ENCODE peak calls at places on chromosome 15, in four cellular contexts. I, X, K and T are unnamed samples.

GRCh38 chr15:63715818-63716217 is 117.9 kb downstream of the HERC1 start:
- DNase-seq in I (no peak), K (peak), X (no peak), T (no peak)

GRCh38 chr15:69824075-69824876 is 273.4 kb downstream of the TLE3 start:
- DNase-seq in K (no peak), I (no peak), X (no peak), T (no peak)

GRCh38 chr15:67832965-67833503 is 6.8 kb downstream of the RNU6-1 start:
- DNase-seq in X (no peak), I (no peak), K (no peak), T (no peak)

GRCh38 chr15:40934457-40934856 is 5.3 kb downstream of the DLL4 start:
- DNase-seq in K (no peak), I (no peak), X (no peak), T (no peak)

GRCh38 chr15:90592144-90592887 is 62.6 kb downstream of the CRTC3 start:
- DNase-seq in X (no peak), I (no peak), K (peak), T (no peak)

GRCh38 chr15:58694641-58695398 is 54.7 kb downstream of the ADAM10 start:
- DNase-seq in X (no peak), K (no peak), I (no peak), T (no peak)

GRCh38 chr15:70356919-70357318 is 259.2 kb upstream of the TLE3 start:
- DNase-seq in K (no peak), I (no peak), X (no peak), T (peak)

GRCh38 chr15:63906266-63906584 is 72.5 kb upstream of the HERC1 start:
- DNase-seq in X (no peak), I (no peak), K (no peak), T (no peak)

GRCh38 chr15:71746719-71747118 is 63.6 kb upstream of the NR2E3 start:
- DNase-seq in I (no peak), K (no peak), X (no peak), T (no peak)

GRCh38 chr15:52078876-52079700 is 33.5 kb downstream of the BCL2L10 start:
- DNase-seq in X (peak), I (peak), K (peak), T (peak)

GRCh38 chr15:28184166-28184565 is 85.1 kb upstream of the OCA2 start:
- DNase-seq in K (peak), I (no peak), X (no peak), T (no peak)

GRCh38 chr15:41018534-41018933 is 65.3 kb downstream of the CHAC1 start:
- DNase-seq in X (no peak), I (no peak), K (no peak), T (no peak)